ENCODE peak calls at places on chromosome 4, in ten cellular contexts. M, G, Q, A, X, P, N, F, U and C are unnamed samples.

GRCh38 chr4:15649914-15650545 is 5.1 kb downstream of the FBXL5 start:
- DNase-seq in M (no peak), G (no peak), Q (peak; percentile 50), A (peak; percentile 71), X (peak; percentile 39), P (peak; percentile 34), N (no peak), F (peak; percentile 45), U (peak; percentile 77), C (peak; percentile 9)

GRCh38 chr4:85028910-85029309 is 62.4 kb upstream of the WDFY3 start:
- DNase-seq in M (no peak), G (no peak), Q (no peak), A (peak; percentile 39), X (peak; percentile 57), P (no peak), N (no peak), F (no peak), U (no peak), C (no peak)

GRCh38 chr4:148530114-148530513 is 87.9 kb upstream of the NR3C2 start:
- DNase-seq in M (no peak), G (no peak), Q (no peak), A (no peak), X (no peak), P (no peak), N (no peak), F (no peak), U (no peak), C (no peak)

GRCh38 chr4:188911199-188911598 is 772.0 kb downstream of the TRIML1 start:
- DNase-seq in M (no peak), G (no peak), Q (no peak), A (no peak), X (no peak), P (no peak), N (no peak), F (no peak), U (no peak), C (no peak)

GRCh38 chr4:170698334-170698733 is 608.6 kb upstream of the AADAT start:
- DNase-seq in M (no peak), G (no peak), Q (no peak), A (no peak), X (no peak), P (no peak), N (no peak), F (no peak), U (no peak), C (no peak)

GRCh38 chr4:90113881-90114457 is 13.2 kb upstream of the CCSER1 start:
- DNase-seq in M (no peak), G (no peak), Q (no peak), A (no peak), X (peak; percentile 30), P (no peak), N (no peak), F (no peak), U (no peak), C (no peak)

GRCh38 chr4:123390846-123391456 is 5.6 kb upstream of the SPRY1 start:
- DNase-seq in M (no peak), G (no peak), Q (peak; percentile 14), A (peak; percentile 15), X (peak; percentile 42), P (no peak), N (no peak), F (no peak), U (no peak), C (no peak)

GRCh38 chr4:40525811-40526598 is 103.7 kb downstream of the RBM47 start:
- DNase-seq in M (no peak), G (no peak), Q (no peak), A (peak; percentile 85), X (peak; percentile 82), P (peak; percentile 64), N (no peak), F (no peak), U (no peak), C (no peak)

GRCh38 chr4:152524429-152524828 is 11.5 kb downstream of the FBXW7 start:
- DNase-seq in M (no peak), G (no peak), Q (no peak), A (no peak), X (no peak), P (no peak), N (no peak), F (no peak), U (no peak), C (no peak)

GRCh38 chr4:176949022-176949421 is 156.3 kb upstream of the VEGFC start:
- DNase-seq in M (no peak), G (no peak), Q (no peak), A (no peak), X (peak; percentile 45), P (no peak), N (no peak), F (no peak), U (no peak), C (no peak)

GRCh38 chr4:717601-718320 is 12.1 kb downstream of the PCGF3 start:
- DNase-seq in M (no peak), G (no peak), Q (no peak), A (no peak), X (no peak), P (no peak), N (no peak), F (no peak), U (no peak), C (peak; percentile 53)

GRCh38 chr4:184232975-184233374 is 15.3 kb upstream of the ENPP6 start:
- DNase-seq in M (no peak), G (no peak), Q (no peak), A (no peak), X (no peak), P (no peak), N (no peak), F (no peak), U (no peak), C (no peak)

GRCh38 chr4:42397635-42398447 is 553 bp downstream of the SHISA3 start:
- DNase-seq in M (no peak), G (no peak), Q (no peak), A (no peak), X (peak; percentile 40), P (no peak), N (peak; percentile 9), F (peak; percentile 54), U (peak; percentile 37), C (peak; percentile 75)

GRCh38 chr4:85092536-85092935 is 126.0 kb upstream of the WDFY3 start:
- DNase-seq in M (no peak), G (no peak), Q (peak; percentile 96), A (no peak), X (no peak), P (no peak), N (no peak), F (no peak), U (no peak), C (no peak)

GRCh38 chr4:169253087-169253675 is 17.6 kb downstream of the SH3RF1 start:
- DNase-seq in M (no peak), G (no peak), Q (no peak), A (no peak), X (peak; percentile 46), P (no peak), N (no peak), F (no peak), U (no peak), C (no peak)

GRCh38 chr4:8858188-8858924 is 13.3 kb downstream of the HMX1 start:
- DNase-seq in M (no peak), G (no peak), Q (no peak), A (no peak), X (no peak), P (no peak), N (no peak), F (no peak), U (no peak), C (no peak)

GRCh38 chr4:63583561-63583960 is 825.7 kb downstream of the TECRL start:
- DNase-seq in M (no peak), G (no peak), Q (no peak), A (no peak), X (no peak), P (no peak), N (no peak), F (no peak), U (no peak), C (no peak)

GRCh38 chr4:165971941-165972340 is 98.9 kb downstream of the TLL1 start:
- DNase-seq in M (no peak), G (no peak), Q (no peak), A (no peak), X (peak; percentile 27), P (no peak), N (no peak), F (no peak), U (no peak), C (no peak)

GRCh38 chr4:3305610-3306371 is 13.0 kb downstream of the RGS12 start:
- DNase-seq in M (no peak), G (no peak), Q (no peak), A (peak; percentile 34), X (no peak), P (no peak), N (no peak), F (no peak), U (peak; percentile 49), C (peak; percentile 22)

GRCh38 chr4:155738548-155738947 is 20.3 kb upstream of the GUCY1B1 start:
- DNase-seq in M (no peak), G (no peak), Q (no peak), A (peak; percentile 2), X (peak; percentile 53), P (no peak), N (no peak), F (no peak), U (no peak), C (no peak)

GRCh38 chr4:172390341-172390740 is 577.1 kb downstream of the GALNTL6 start:
- DNase-seq in M (no peak), G (no peak), Q (no peak), A (no peak), X (no peak), P (no peak), N (no peak), F (no peak), U (no peak), C (no peak)

GRCh38 chr4:154456240-154456639 is 35.4 kb downstream of the DCHS2 start:
- DNase-seq in M (no peak), G (no peak), Q (no peak), A (no peak), X (no peak), P (no peak), N (no peak), F (no peak), U (no peak), C (no peak)

GRCh38 chr4:130336585-130337217 is 1240.7 kb downstream of the C4orf33 start:
- DNase-seq in M (no peak), G (no peak), Q (no peak), A (no peak), X (peak; percentile 42), P (no peak), N (no peak), F (no peak), U (no peak), C (no peak)

GRCh38 chr4:174935607-174936006 is 17.4 kb downstream of the ADAM29 start:
- DNase-seq in M (no peak), G (no peak), Q (no peak), A (no peak), X (no peak), P (no peak), N (no peak), F (no peak), U (no peak), C (no peak)